ENCODE peak calls at places on chromosome 10, in nine cellular contexts. U, Q, L, I, G, K, V, Y and N are unnamed samples.

GRCh38 chr10:34139559-34139958 is 675.5 kb downstream of the PARD3 start:
- DNase-seq in I (no peak), K (peak; percentile 66), Y (no peak), G (peak; percentile 68), L (no peak), U (no peak), V (no peak), Q (peak; percentile 74), N (no peak)

GRCh38 chr10:29160110-29160669 is 128.7 kb upstream of the LYZL1 start:
- DNase-seq in G (peak; percentile 74), K (peak; percentile 88), Y (no peak), U (peak; percentile 69), L (no peak), I (no peak), Q (peak; percentile 82), V (peak; percentile 52), N (no peak)

GRCh38 chr10:119029613-119030420 is at the start of gene NANOS1:
- DNase-seq in V (no peak), K (no peak), L (no peak), G (peak; percentile 32), Y (peak; percentile 46), I (no peak), Q (no peak), U (peak; percentile 36), N (peak; percentile 60)

GRCh38 chr10:61898435-61898778 is 3.1 kb upstream of the ARID5B start:
- DNase-seq in G (no peak), U (no peak), Y (peak; percentile 25), I (no peak), K (no peak), V (no peak), L (no peak), Q (no peak), N (no peak)

GRCh38 chr10:128422221-128422620 is 296.0 kb upstream of the MKI67 start:
- DNase-seq in L (no peak), G (no peak), K (no peak), Q (no peak), V (no peak), I (no peak), Y (no peak), U (no peak), N (no peak)

GRCh38 chr10:44851881-44852280 is 59.3 kb upstream of the TMEM72 start:
- DNase-seq in L (no peak), G (no peak), Q (no peak), Y (no peak), V (no peak), I (no peak), K (no peak), U (no peak), N (no peak)

GRCh38 chr10:31318382-31318853 is 598 bp upstream of the ZEB1 start:
- DNase-seq in Q (peak; percentile 85), Y (no peak), I (no peak), L (peak; percentile 32), U (no peak), G (peak; percentile 80), K (peak; percentile 86), V (no peak), N (peak; percentile 82)

GRCh38 chr10:132231656-132232552 is 45.2 kb downstream of the DPYSL4 start:
- DNase-seq in U (no peak), Y (no peak), G (no peak), K (no peak), Q (no peak), L (no peak), V (no peak), I (no peak), N (no peak)

GRCh38 chr10:2980791-2981360 is 86.5 kb upstream of the PFKP start:
- DNase-seq in V (no peak), G (peak; percentile 30), I (no peak), Q (peak; percentile 67), Y (no peak), K (peak; percentile 64), L (no peak), U (no peak), N (no peak)

GRCh38 chr10:47244560-47245500 is 55.2 kb upstream of the GDF10 start:
- DNase-seq in L (no peak), Y (no peak), V (no peak), I (no peak), G (peak; percentile 31), Q (no peak), U (no peak), K (no peak), N (peak; percentile 36)

GRCh38 chr10:72364239-72364777 is 9.6 kb upstream of the DNAJB12 start:
- DNase-seq in Y (peak; percentile 91), L (peak; percentile 76), G (peak; percentile 98), K (peak; percentile 96), U (peak; percentile 93), V (peak; percentile 83), Q (peak; percentile 94), I (peak; percentile 85), N (peak; percentile 95)

GRCh38 chr10:128367807-128368206 is 241.6 kb upstream of the MKI67 start:
- DNase-seq in U (no peak), L (no peak), Q (no peak), V (no peak), Y (no peak), G (no peak), I (no peak), K (no peak), N (no peak)

GRCh38 chr10:90579602-90580242 is 278.1 kb downstream of the HTR7 start:
- DNase-seq in I (no peak), V (no peak), Q (peak; percentile 62), Y (no peak), L (no peak), K (peak; percentile 71), U (peak; percentile 5), G (peak; percentile 76), N (no peak)

GRCh38 chr10:128927821-128928220 is 539.2 kb upstream of the MGMT start:
- DNase-seq in I (no peak), Y (no peak), Q (no peak), V (no peak), L (no peak), U (no peak), K (no peak), G (no peak), N (no peak)

GRCh38 chr10:51238987-51239386 is 164.7 kb downstream of the PRKG1 start:
- DNase-seq in G (no peak), Q (no peak), V (no peak), U (no peak), I (no peak), Y (no peak), L (no peak), K (no peak), N (no peak)

DNA sequence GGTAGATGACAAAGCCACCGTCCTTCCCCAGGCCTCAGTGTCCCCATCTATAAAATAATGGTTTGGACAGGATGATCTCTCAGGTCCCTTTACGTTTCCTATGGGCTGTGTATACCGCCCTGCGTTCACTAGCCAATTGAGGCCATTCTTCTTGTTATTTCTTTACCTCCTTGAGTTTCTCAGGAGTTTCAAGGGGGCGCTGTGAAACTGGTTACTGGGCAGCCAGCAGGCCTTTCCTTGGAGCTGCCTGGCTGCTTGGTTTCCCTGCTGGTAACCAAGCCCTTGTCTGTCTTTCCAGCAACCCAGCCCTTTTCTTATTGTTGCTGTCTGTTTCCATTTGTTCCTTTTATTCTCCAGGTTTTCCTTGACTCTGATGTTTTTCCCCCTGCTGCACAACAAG is 26.9 kb downstream of the FGF8 start:
- DNase-seq in I (no peak), U (no peak), G (peak; percentile 19), K (no peak), Y (no peak), Q (no peak), V (no peak), L (no peak), N (no peak)
- TF ChIP-seq CTCF in I (no peak), U (no peak), G (peak; percentile 28), K (no peak), Y (no peak), Q (no peak), V (no peak), L (no peak), N (no peak)

GRCh38 chr10:93702278-93703001 is at the start of gene FRA10AC1:
- DNase-seq in U (peak; percentile 89), Q (peak; percentile 92), L (peak; percentile 80), K (peak; percentile 95), G (peak; percentile 96), Y (peak; percentile 91), V (peak; percentile 81), I (peak; percentile 87), N (peak; percentile 94)

GRCh38 chr10:93701903-93702277 is 502 bp downstream of the FRA10AC1 start:
- DNase-seq in K (peak; percentile 57), L (no peak), Q (peak; percentile 56), V (peak; percentile 29), G (peak; percentile 66), Y (no peak), U (no peak), I (peak; percentile 16), N (no peak)

GRCh38 chr10:93695720-93696119 is 6.7 kb downstream of the FRA10AC1 start:
- DNase-seq in Y (no peak), L (no peak), K (no peak), Q (no peak), G (peak; percentile 4), V (no peak), U (no peak), I (no peak), N (no peak)

GRCh38 chr10:93703066-93703465 is 674 bp upstream of the FRA10AC1 start:
- DNase-seq in V (no peak), Y (no peak), U (no peak), L (no peak), I (no peak), Q (peak; percentile 7), G (peak; percentile 13), K (peak; percentile 29), N (no peak)

DNA sequence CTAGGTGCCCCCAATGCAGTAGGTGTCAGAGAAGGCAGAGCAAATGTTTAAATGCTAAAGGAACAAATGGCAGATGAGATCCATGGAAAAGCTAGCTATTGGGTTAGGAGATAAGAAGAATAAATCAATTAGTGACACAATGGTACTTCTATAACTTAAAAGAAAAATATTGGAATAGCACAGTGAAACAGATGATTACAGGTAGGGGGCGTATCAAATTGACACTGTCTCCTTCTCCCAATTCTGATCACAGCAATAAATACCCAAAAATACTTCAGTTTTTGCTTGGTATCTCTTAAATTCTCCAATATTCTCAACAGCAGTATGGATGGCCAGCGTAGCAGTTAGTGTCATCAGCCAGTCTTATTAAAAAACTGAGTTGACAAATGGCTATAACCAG is 5.2 kb downstream of the FRA10AC1 start:
- DNase-seq in U (no peak), V (no peak), I (no peak), L (no peak), Q (no peak), G (no peak), K (no peak), Y (no peak), N (no peak)
- TF ChIP-seq CTCF in U (no peak), V (no peak), I (no peak), L (no peak), Q (no peak), G (no peak), K (no peak), Y (peak; percentile 18), N (no peak)

DNA sequence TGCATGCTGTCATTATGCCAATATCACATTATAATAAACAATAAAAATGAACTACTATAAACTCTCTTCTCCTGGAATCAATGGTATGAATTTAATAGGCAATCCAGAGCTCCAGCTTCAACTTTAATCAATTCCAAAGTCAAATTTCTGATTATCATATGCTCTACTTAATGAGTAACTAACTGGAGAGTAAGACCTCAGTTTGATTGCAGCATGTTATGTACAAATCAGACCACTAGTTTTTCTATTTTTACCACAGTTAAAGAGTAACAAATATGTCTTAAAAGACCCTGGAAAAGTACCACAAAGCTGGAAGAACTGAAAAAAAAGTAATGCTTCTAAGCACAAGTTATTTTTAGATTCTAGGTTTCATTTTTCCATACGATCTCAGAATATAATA is 56.0 kb upstream of the TNKS2 start:
- DNase-seq in K (no peak), L (no peak), U (no peak), Q (no peak), V (no peak), G (no peak), I (no peak), Y (no peak), N (no peak)
- TF ChIP-seq CTCF in K (no peak), L (no peak), U (no peak), Q (no peak), V (no peak), G (no peak), I (no peak), Y (no peak), N (no peak)

GRCh38 chr10:5094265-5095205 is at the start of gene AKR1C3:
- DNase-seq in K (peak; percentile 88), V (peak; percentile 50), U (peak; percentile 22), G (peak; percentile 90), L (no peak), Q (peak; percentile 85), Y (peak; percentile 77), I (peak; percentile 54), N (no peak)
- TF ChIP-seq CTCF in K (peak; percentile 65), V (peak; percentile 67), U (peak; percentile 65), G (peak; percentile 72), L (peak; percentile 48), Q (peak; percentile 77), Y (peak; percentile 73), I (peak; percentile 66), N (peak; percentile 66)